ENCODE peak calls at places on chromosomes 3 and 15, in six cellular contexts. One of them, this sample, is unnamed.

GRCh38 chr3:52827441-52827840 is 3.0 kb downstream of the ITIH4 start:
- DNase-seq in neuronal stem cell: no peak
- DNase-seq in IMR-90: peak
- DNase-seq in H9: no peak
- DNase-seq in trophoblast cell: peak
- DNase-seq in H1: no peak
- DNase-seq in this sample: peak

GRCh38 chr3:29642393-29643033 is 361.6 kb downstream of the RBMS3 start:
- DNase-seq in neuronal stem cell: no peak
- DNase-seq in IMR-90: peak
- DNase-seq in H9: no peak
- DNase-seq in trophoblast cell: no peak
- DNase-seq in H1: no peak
- DNase-seq in this sample: peak

GRCh38 chr3:180358179-180358578 is 243.8 kb upstream of the TTC14 start:
- DNase-seq in neuronal stem cell: no peak
- DNase-seq in IMR-90: peak
- DNase-seq in H9: no peak
- DNase-seq in trophoblast cell: no peak
- DNase-seq in H1: no peak
- DNase-seq in this sample: no peak

GRCh38 chr15:70347321-70347720 is 249.6 kb upstream of the TLE3 start:
- DNase-seq in neuronal stem cell: no peak
- DNase-seq in IMR-90: no peak
- DNase-seq in H9: no peak
- DNase-seq in trophoblast cell: peak
- DNase-seq in H1: no peak
- DNase-seq in this sample: no peak

GRCh38 chr3:23601020-23601822 is 204.5 kb upstream of the UBE2E1 start:
- DNase-seq in neuronal stem cell: no peak
- DNase-seq in IMR-90: peak
- DNase-seq in H9: no peak
- DNase-seq in trophoblast cell: no peak
- DNase-seq in H1: no peak
- DNase-seq in this sample: peak

GRCh38 chr3:174651951-174652350 is 207.2 kb upstream of the NAALADL2 start:
- DNase-seq in neuronal stem cell: no peak
- DNase-seq in IMR-90: no peak
- DNase-seq in H9: no peak
- DNase-seq in trophoblast cell: no peak
- DNase-seq in H1: no peak
- DNase-seq in this sample: no peak

GRCh38 chr3:15297592-15298350 is 34.6 kb downstream of the SH3BP5 start:
- DNase-seq in neuronal stem cell: no peak
- DNase-seq in IMR-90: no peak
- DNase-seq in H9: no peak
- DNase-seq in trophoblast cell: no peak
- DNase-seq in H1: no peak
- DNase-seq in this sample: no peak

GRCh38 chr3:185744997-185745843 is 79.6 kb downstream of the IGF2BP2 start:
- DNase-seq in neuronal stem cell: no peak
- DNase-seq in IMR-90: peak
- DNase-seq in H9: no peak
- DNase-seq in trophoblast cell: peak
- DNase-seq in H1: no peak
- DNase-seq in this sample: peak

GRCh38 chr3:140931801-140932200 is 9.8 kb upstream of the SLC25A36 start:
- DNase-seq in neuronal stem cell: no peak
- DNase-seq in IMR-90: peak
- DNase-seq in H9: no peak
- DNase-seq in trophoblast cell: no peak
- DNase-seq in H1: no peak
- DNase-seq in this sample: no peak

GRCh38 chr3:153060346-153060745 is 101.7 kb upstream of the RAP2B start:
- DNase-seq in neuronal stem cell: no peak
- DNase-seq in IMR-90: no peak
- DNase-seq in H9: no peak
- DNase-seq in trophoblast cell: no peak
- DNase-seq in H1: no peak
- DNase-seq in this sample: no peak

GRCh38 chr3:60269377-60269776 is 981.9 kb downstream of the FHIT start:
- DNase-seq in neuronal stem cell: no peak
- DNase-seq in IMR-90: peak
- DNase-seq in H9: no peak
- DNase-seq in trophoblast cell: peak
- DNase-seq in H1: no peak
- DNase-seq in this sample: no peak

GRCh38 chr15:40103864-40104271 is 4.8 kb downstream of the BMF start:
- DNase-seq in neuronal stem cell: no peak
- DNase-seq in IMR-90: no peak
- DNase-seq in H9: no peak
- DNase-seq in trophoblast cell: no peak
- DNase-seq in H1: no peak
- DNase-seq in this sample: no peak

GRCh38 chr3:121720163-121720562 is 29.4 kb downstream of the GOLGB1 start:
- DNase-seq in neuronal stem cell: no peak
- DNase-seq in IMR-90: no peak
- DNase-seq in H9: no peak
- DNase-seq in trophoblast cell: no peak
- DNase-seq in H1: no peak
- DNase-seq in this sample: no peak

GRCh38 chr3:24365168-24365567 is 129.5 kb downstream of the THRB start:
- DNase-seq in neuronal stem cell: no peak
- DNase-seq in IMR-90: peak
- DNase-seq in H9: no peak
- DNase-seq in trophoblast cell: peak
- DNase-seq in H1: no peak
- DNase-seq in this sample: peak

GRCh38 chr3:149657458-149657795 is 398 bp downstream of the WWTR1 start:
- DNase-seq in neuronal stem cell: no peak
- DNase-seq in IMR-90: peak
- DNase-seq in H9: no peak
- DNase-seq in trophoblast cell: peak
- DNase-seq in H1: no peak
- DNase-seq in this sample: peak

GRCh38 chr3:47265008-47265407 is 17.6 kb downstream of the KIF9 start:
- DNase-seq in neuronal stem cell: no peak
- DNase-seq in IMR-90: no peak
- DNase-seq in H9: no peak
- DNase-seq in trophoblast cell: no peak
- DNase-seq in H1: no peak
- DNase-seq in this sample: no peak

GRCh38 chr3:73874596-73874995 is 249.9 kb upstream of the PDZRN3 start:
- DNase-seq in neuronal stem cell: no peak
- DNase-seq in IMR-90: no peak
- DNase-seq in H9: no peak
- DNase-seq in trophoblast cell: no peak
- DNase-seq in H1: no peak
- DNase-seq in this sample: no peak

GRCh38 chr3:51721062-51721745 is 14.3 kb downstream of the GRM2 start:
- DNase-seq in neuronal stem cell: no peak
- DNase-seq in IMR-90: no peak
- DNase-seq in H9: no peak
- DNase-seq in trophoblast cell: no peak
- DNase-seq in H1: no peak
- DNase-seq in this sample: no peak

GRCh38 chr15:77671274-77672056 is 38.8 kb upstream of the LINGO1 start:
- DNase-seq in neuronal stem cell: no peak
- DNase-seq in IMR-90: no peak
- DNase-seq in H9: no peak
- DNase-seq in trophoblast cell: no peak
- DNase-seq in H1: no peak
- DNase-seq in this sample: no peak

GRCh38 chr3:186790261-186790981 is 7.0 kb downstream of the EIF4A2 start:
- DNase-seq in neuronal stem cell: no peak
- DNase-seq in IMR-90: peak
- DNase-seq in H9: peak
- DNase-seq in trophoblast cell: peak
- DNase-seq in H1: no peak
- DNase-seq in this sample: peak

GRCh38 chr15:60583194-60583593 is 104.3 kb upstream of the ICE2 start:
- DNase-seq in neuronal stem cell: no peak
- DNase-seq in IMR-90: no peak
- DNase-seq in H9: no peak
- DNase-seq in trophoblast cell: no peak
- DNase-seq in H1: no peak
- DNase-seq in this sample: no peak

GRCh38 chr3:124363451-124363850 is 366.8 kb upstream of the UMPS start:
- DNase-seq in neuronal stem cell: no peak
- DNase-seq in IMR-90: peak
- DNase-seq in H9: no peak
- DNase-seq in trophoblast cell: no peak
- DNase-seq in H1: no peak
- DNase-seq in this sample: peak

GRCh38 chr3:150000631-150001030 is 29.9 kb upstream of the PFN2 start:
- DNase-seq in neuronal stem cell: no peak
- DNase-seq in IMR-90: peak
- DNase-seq in H9: no peak
- DNase-seq in trophoblast cell: peak
- DNase-seq in H1: no peak
- DNase-seq in this sample: no peak

GRCh38 chr3:60250210-60250609 is 1001.0 kb downstream of the FHIT start:
- DNase-seq in neuronal stem cell: no peak
- DNase-seq in IMR-90: peak
- DNase-seq in H9: no peak
- DNase-seq in trophoblast cell: peak
- DNase-seq in H1: no peak
- DNase-seq in this sample: no peak

GRCh38 chr3:65401359-65401810 is 637.3 kb downstream of the MAGI1 start:
- DNase-seq in neuronal stem cell: no peak
- DNase-seq in IMR-90: no peak
- DNase-seq in H9: peak
- DNase-seq in trophoblast cell: no peak
- DNase-seq in H1: peak
- DNase-seq in this sample: no peak

GRCh38 chr3:65402597-65402996 is 636.1 kb downstream of the MAGI1 start:
- DNase-seq in neuronal stem cell: no peak
- DNase-seq in IMR-90: peak
- DNase-seq in H9: no peak
- DNase-seq in trophoblast cell: peak
- DNase-seq in H1: no peak
- DNase-seq in this sample: peak

GRCh38 chr3:65400893-65401292 is 637.8 kb downstream of the MAGI1 start:
- DNase-seq in neuronal stem cell: no peak
- DNase-seq in IMR-90: no peak
- DNase-seq in H9: no peak
- DNase-seq in trophoblast cell: no peak
- DNase-seq in H1: no peak
- DNase-seq in this sample: no peak

DNA sequence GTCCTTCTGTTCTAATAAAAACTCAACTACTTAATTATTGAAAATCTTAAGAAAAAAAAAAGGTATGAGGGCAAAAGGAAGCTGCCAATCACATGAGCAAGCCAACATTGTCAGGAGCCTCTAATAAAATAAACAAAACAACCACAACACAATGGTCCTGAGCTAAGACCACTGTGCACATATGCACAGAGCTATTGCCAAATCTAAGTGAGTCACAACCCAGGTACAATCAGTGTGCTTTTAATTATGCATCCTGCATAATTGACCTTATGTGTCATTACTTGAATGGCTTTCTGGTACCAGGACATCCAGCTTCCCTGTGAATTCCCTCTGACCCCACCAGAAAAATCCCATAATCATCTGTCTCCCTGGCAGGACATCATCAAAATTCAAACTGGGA is 639.8 kb downstream of the MAGI1 start:
- DNase-seq in neuronal stem cell: no peak
- DNase-seq in IMR-90: peak
- DNase-seq in H9: no peak
- DNase-seq in trophoblast cell: no peak
- DNase-seq in H1: no peak
- DNase-seq in this sample: peak
- H3K14ac ChIP-seq in neuronal stem cell: no peak
- H3K14ac ChIP-seq in IMR-90: no peak
- H3K14ac ChIP-seq in H9: no peak
- H3K14ac ChIP-seq in trophoblast cell: no peak
- H3K14ac ChIP-seq in H1: no peak
- H3K14ac ChIP-seq in this sample: no peak

GRCh38 chr3:55815262-55815661 is 328.2 kb upstream of the WNT5A start:
- DNase-seq in neuronal stem cell: no peak
- DNase-seq in IMR-90: no peak
- DNase-seq in H9: no peak
- DNase-seq in trophoblast cell: no peak
- DNase-seq in H1: no peak
- DNase-seq in this sample: no peak

GRCh38 chr3:55818485-55818884 is 331.4 kb upstream of the WNT5A start:
- DNase-seq in neuronal stem cell: no peak
- DNase-seq in IMR-90: peak
- DNase-seq in H9: no peak
- DNase-seq in trophoblast cell: no peak
- DNase-seq in H1: no peak
- DNase-seq in this sample: no peak

GRCh38 chr3:55817177-55817576 is 330.1 kb upstream of the WNT5A start:
- DNase-seq in neuronal stem cell: no peak
- DNase-seq in IMR-90: no peak
- DNase-seq in H9: no peak
- DNase-seq in trophoblast cell: no peak
- DNase-seq in H1: no peak
- DNase-seq in this sample: no peak

GRCh38 chr3:55812403-55813013 is 325.4 kb upstream of the WNT5A start:
- DNase-seq in neuronal stem cell: no peak
- DNase-seq in IMR-90: no peak
- DNase-seq in H9: no peak
- DNase-seq in trophoblast cell: no peak
- DNase-seq in H1: no peak
- DNase-seq in this sample: no peak

GRCh38 chr3:55813268-55814097 is 326.4 kb upstream of the WNT5A start:
- DNase-seq in neuronal stem cell: no peak
- DNase-seq in IMR-90: no peak
- DNase-seq in H9: no peak
- DNase-seq in trophoblast cell: no peak
- DNase-seq in H1: no peak
- DNase-seq in this sample: no peak
- H3K14ac ChIP-seq in neuronal stem cell: no peak
- H3K14ac ChIP-seq in IMR-90: no peak
- H3K14ac ChIP-seq in H9: no peak
- H3K14ac ChIP-seq in trophoblast cell: no peak
- H3K14ac ChIP-seq in H1: no peak
- H3K14ac ChIP-seq in this sample: no peak

DNA sequence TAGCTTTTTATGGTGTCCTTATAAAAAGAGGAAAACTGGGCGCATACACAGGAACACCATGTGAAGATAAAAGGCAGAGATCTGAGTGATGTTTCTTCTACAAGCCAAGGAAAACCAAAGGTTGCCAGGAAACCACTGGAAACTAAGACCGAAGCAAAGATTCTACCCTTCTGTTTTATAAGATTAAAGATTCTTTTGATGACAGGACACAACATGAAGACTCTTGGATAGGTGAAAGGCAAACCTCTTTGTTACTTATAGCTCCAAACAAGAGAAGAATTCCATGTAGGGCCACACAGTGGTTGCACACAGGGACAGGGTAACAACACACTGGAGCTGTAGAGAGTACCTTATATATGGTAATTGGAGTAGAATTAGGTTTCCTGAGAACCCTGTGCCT is at the start of gene CD200R1L:
- DNase-seq in neuronal stem cell: no peak
- DNase-seq in IMR-90: no peak
- DNase-seq in H9: no peak
- DNase-seq in trophoblast cell: no peak
- DNase-seq in H1: no peak
- DNase-seq in this sample: no peak
- H3K14ac ChIP-seq in neuronal stem cell: no peak
- H3K14ac ChIP-seq in IMR-90: no peak
- H3K14ac ChIP-seq in H9: no peak
- H3K14ac ChIP-seq in trophoblast cell: no peak
- H3K14ac ChIP-seq in H1: no peak
- H3K14ac ChIP-seq in this sample: no peak

GRCh38 chr15:57544840-57545239 is 46.9 kb upstream of the MYZAP start:
- DNase-seq in neuronal stem cell: no peak
- DNase-seq in IMR-90: no peak
- DNase-seq in H9: no peak
- DNase-seq in trophoblast cell: no peak
- DNase-seq in H1: no peak
- DNase-seq in this sample: no peak
- H3K14ac ChIP-seq in neuronal stem cell: no peak
- H3K14ac ChIP-seq in IMR-90: no peak
- H3K14ac ChIP-seq in H9: no peak
- H3K14ac ChIP-seq in trophoblast cell: no peak
- H3K14ac ChIP-seq in H1: no peak
- H3K14ac ChIP-seq in this sample: peak